ENCODE peak calls at places on chromosome 15, in four cellular contexts. A is HCT116, V is esophagus squamous epithelium, G is left lung. P is an unnamed sample.

GRCh38 chr15:94061041-94061440 is 170.3 kb upstream of the MCTP2 start:
- DNase-seq in A (no peak), V (no peak), G (no peak), P (no peak)

GRCh38 chr15:67124911-67125588 is 59.6 kb downstream of the SMAD3 start:
- DNase-seq in A (peak), V (no peak), G (no peak), P (no peak)

GRCh38 chr15:73172508-73172907 is 120.2 kb downstream of the NEO1 start:
- DNase-seq in A (no peak), V (no peak), G (no peak), P (no peak)

GRCh38 chr15:75840659-75841058 is 2.6 kb upstream of the UBE2Q2 start:
- DNase-seq in A (no peak), V (no peak), G (no peak), P (no peak)

GRCh38 chr15:37837276-37837675 is 97.2 kb upstream of the TMCO5A start:
- DNase-seq in A (no peak), V (no peak), G (no peak), P (no peak)

GRCh38 chr15:99059010-99059981 is 45.6 kb upstream of the SYNM start:
- DNase-seq in A (peak), V (no peak), G (peak), P (peak)

GRCh38 chr15:23877502-23878412 is 190.7 kb upstream of the NDN start:
- DNase-seq in A (no peak), V (no peak), G (peak), P (no peak)

GRCh38 chr15:29774900-29775299 is 47.4 kb downstream of the TJP1 start:
- DNase-seq in A (peak), V (no peak), G (no peak), P (no peak)

GRCh38 chr15:83656943-83657528 is 3.1 kb downstream of the ADAMTSL3 start:
- DNase-seq in A (no peak), V (no peak), G (no peak), P (no peak)

GRCh38 chr15:65877752-65878151 is 8.5 kb downstream of the RAB11A start:
- DNase-seq in A (no peak), V (no peak), G (no peak), P (no peak)

GRCh38 chr15:57432141-57432701 is 55.9 kb downstream of the CGNL1 start:
- DNase-seq in A (no peak), V (no peak), G (no peak), P (no peak)

GRCh38 chr15:99732268-99732641 is 982 bp downstream of the LYSMD4 start:
- DNase-seq in A (no peak), V (no peak), G (no peak), P (no peak)

GRCh38 chr15:94324835-94325767 is 93.7 kb downstream of the MCTP2 start:
- DNase-seq in A (no peak), V (no peak), G (no peak), P (no peak)

GRCh38 chr15:55344206-55344605 is 25.2 kb downstream of the PIGB start:
- DNase-seq in A (no peak), V (no peak), G (no peak), P (peak)

GRCh38 chr15:55816017-55816416 is 73.1 kb upstream of the PRTG start:
- DNase-seq in A (no peak), V (no peak), G (no peak), P (no peak)

GRCh38 chr15:83978588-83978987 is 257.0 kb upstream of the GOLGA6L4 start:
- DNase-seq in A (no peak), V (no peak), G (no peak), P (no peak)

GRCh38 chr15:57003418-57003817 is 85.0 kb downstream of the TCF12 start:
- DNase-seq in A (no peak), V (no peak), G (no peak), P (no peak)

GRCh38 chr15:57472861-57473260 is 96.6 kb downstream of the CGNL1 start:
- DNase-seq in A (no peak), V (no peak), G (no peak), P (no peak)

GRCh38 chr15:99433026-99433756 is 132.6 kb upstream of the MEF2A start:
- DNase-seq in A (no peak), V (no peak), G (peak), P (no peak)

GRCh38 chr15:65824031-65824743 is 32.1 kb upstream of the DENND4A start:
- DNase-seq in A (peak), V (no peak), G (no peak), P (peak)

GRCh38 chr15:42100021-42100800 is 5.8 kb upstream of the PLA2G4D start:
- DNase-seq in A (no peak), V (no peak), G (no peak), P (no peak)

GRCh38 chr15:69860316-69860715 is 237.4 kb downstream of the TLE3 start:
- DNase-seq in A (no peak), V (no peak), G (no peak), P (no peak)

GRCh38 chr15:63088532-63089245 is 33.0 kb upstream of the LACTB start:
- DNase-seq in A (no peak), V (no peak), G (no peak), P (no peak)

GRCh38 chr15:78322243-78322642 is 17.9 kb upstream of the CRABP1 start:
- DNase-seq in A (no peak), V (no peak), G (no peak), P (no peak)

GRCh38 chr15:46120713-46121112 is 485.9 kb downstream of the SQOR start:
- DNase-seq in A (no peak), V (no peak), G (no peak), P (no peak)

GRCh38 chr15:67826717-67827560 is 1.6 kb downstream of the SKOR1 start:
- DNase-seq in A (no peak), V (no peak), G (peak), P (no peak)

GRCh38 chr15:31402511-31403056 is 75.9 kb downstream of the KLF13 start:
- DNase-seq in A (no peak), V (no peak), G (no peak), P (peak)

GRCh38 chr15:73800662-73801345 is 47.7 kb upstream of the INSYN1 start:
- DNase-seq in A (no peak), V (no peak), G (no peak), P (peak)

GRCh38 chr15:34987182-34987488 is 952 bp downstream of the ZNF770 start:
- DNase-seq in A (no peak), V (no peak), G (no peak), P (no peak)

GRCh38 chr15:101174152-101174920 is 77.5 kb downstream of the CHSY1 start:
- DNase-seq in A (no peak), V (no peak), G (no peak), P (no peak)

GRCh38 chr15:71730277-71731144 is 79.8 kb upstream of the NR2E3 start:
- DNase-seq in A (peak), V (no peak), G (no peak), P (no peak)

GRCh38 chr15:67943961-67944674 is 104.3 kb upstream of the RNU6-1 start:
- DNase-seq in A (no peak), V (no peak), G (no peak), P (peak)

GRCh38 chr15:59191855-59192237 is 14.8 kb upstream of the LDHAL6B start:
- DNase-seq in A (peak), V (no peak), G (no peak), P (no peak)
- H3K4me3 ChIP-seq in A (no peak), V (no peak), G (no peak), P (no peak)

GRCh38 chr15:85750319-85750806 is 44.4 kb downstream of the KLHL25 start:
- DNase-seq in A (no peak), V (no peak), G (peak), P (no peak)

GRCh38 chr15:85748729-85749128 is 46.0 kb downstream of the KLHL25 start:
- DNase-seq in A (no peak), V (no peak), G (peak), P (peak)

GRCh38 chr15:85748176-85748575 is 46.5 kb downstream of the KLHL25 start:
- DNase-seq in A (no peak), V (no peak), G (no peak), P (no peak)

GRCh38 chr15:85750807-85751730 is 43.7 kb downstream of the KLHL25 start:
- DNase-seq in A (no peak), V (no peak), G (peak), P (no peak)

GRCh38 chr15:85749261-85750151 is 45.2 kb downstream of the KLHL25 start:
- DNase-seq in A (no peak), V (no peak), G (peak), P (no peak)
- H3K27ac ChIP-seq in A (no peak), V (peak), G (peak), P (peak)

GRCh38 chr15:48267766-48268165 is 61.7 kb downstream of the SLC12A1 start:
- DNase-seq in A (no peak), V (no peak), G (no peak), P (no peak)
- TF ChIP-seq CTCF in A (no peak), V (no peak), G (no peak), P (no peak)

GRCh38 chr15:89774492-89774891 is 1.6 kb upstream of the MESP2 start:
- DNase-seq in A (no peak), V (no peak), G (no peak), P (no peak)

GRCh38 chr15:89777821-89778380 is 1.8 kb downstream of the MESP2 start:
- DNase-seq in A (no peak), V (no peak), G (no peak), P (no peak)

GRCh38 chr15:89776274-89777072 is at the start of gene MESP2:
- DNase-seq in A (peak), V (no peak), G (peak), P (no peak)

GRCh38 chr15:89777073-89777820 is 1.1 kb downstream of the MESP2 start:
- DNase-seq in A (no peak), V (no peak), G (no peak), P (no peak)

GRCh38 chr15:89775815-89776214 is 317 bp upstream of the MESP2 start:
- DNase-seq in A (no peak), V (no peak), G (no peak), P (no peak)
- H3K4me3 ChIP-seq in A (no peak), V (no peak), G (peak), P (peak)

GRCh38 chr15:64503197-64503596 is 42.8 kb downstream of the ZNF609 start:
- DNase-seq in A (no peak), V (no peak), G (no peak), P (no peak)

GRCh38 chr15:64503640-64504039 is 43.3 kb downstream of the ZNF609 start:
- DNase-seq in A (no peak), V (no peak), G (no peak), P (no peak)

GRCh38 chr15:64502537-64502936 is 42.2 kb downstream of the ZNF609 start:
- DNase-seq in A (no peak), V (no peak), G (no peak), P (no peak)

GRCh38 chr15:64507845-64508244 is 47.5 kb downstream of the ZNF609 start:
- DNase-seq in A (no peak), V (no peak), G (no peak), P (no peak)

DNA sequence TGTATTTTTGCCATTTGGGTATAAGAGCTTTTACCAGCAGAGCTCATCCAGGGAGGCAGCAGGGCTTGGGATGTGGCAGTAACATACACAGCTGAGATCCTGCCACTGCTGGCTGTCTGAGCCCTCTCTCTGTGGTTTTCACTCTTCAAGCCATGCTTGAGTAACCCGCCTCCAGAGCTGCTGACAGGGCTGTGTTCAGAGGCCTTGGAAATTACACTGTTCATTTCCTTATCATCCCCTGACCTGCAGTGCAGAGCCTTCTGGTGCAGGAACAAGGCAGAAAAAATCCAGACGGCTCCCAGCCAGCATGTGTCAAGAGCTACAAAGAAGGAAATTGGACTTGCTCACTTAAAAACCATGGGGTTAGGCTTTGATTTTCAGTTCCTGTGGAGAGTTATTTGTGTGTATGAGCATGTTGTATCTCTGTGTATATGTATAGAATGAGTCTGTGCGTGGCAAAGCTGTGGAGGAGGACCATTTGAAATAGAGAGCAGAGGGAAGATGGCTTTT is 47.0 kb downstream of the ZNF609 start:
- DNase-seq in A (no peak), V (no peak), G (no peak), P (peak)
- H3K27ac ChIP-seq in A (no peak), V (peak), G (peak), P (no peak)

GRCh38 chr15:80371924-80372323 is 32.3 kb upstream of the ARNT2 start:
- DNase-seq in A (no peak), V (no peak), G (no peak), P (no peak)

GRCh38 chr15:80367661-80368060 is 36.5 kb upstream of the ARNT2 start:
- DNase-seq in A (no peak), V (no peak), G (no peak), P (no peak)

GRCh38 chr15:80367094-80367493 is 37.1 kb upstream of the ARNT2 start:
- DNase-seq in A (peak), V (no peak), G (no peak), P (no peak)
- TF ChIP-seq CTCF in A (peak), V (no peak), G (no peak), P (no peak)

DNA sequence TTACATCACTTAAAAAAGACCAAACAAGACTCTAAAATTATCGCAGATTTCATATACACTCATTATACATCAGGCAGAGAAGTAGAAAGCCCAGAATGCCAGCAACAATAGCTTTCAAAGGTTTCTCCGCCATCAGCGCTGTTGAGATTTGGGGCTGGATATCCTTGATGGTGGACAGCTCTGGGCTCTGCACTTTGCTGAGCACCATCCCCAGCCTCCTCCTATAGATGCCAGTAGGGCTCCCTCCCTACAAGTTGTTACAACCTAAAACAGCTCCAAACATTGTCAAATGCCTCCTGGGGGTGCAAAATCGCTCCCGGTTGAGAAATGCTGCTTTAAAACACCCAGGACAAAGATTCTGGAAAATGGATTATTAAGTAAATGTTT is 73.5 kb downstream of the ATP10A start:
- DNase-seq in A (no peak), V (no peak), G (no peak), P (no peak)
- H3K4me3 ChIP-seq in A (no peak), V (no peak), G (no peak), P (no peak)

P was measured in ascending aorta.